ENCODE peak calls at places on chromosomes 2 and 18, in four cellular contexts. N, O, A and S are unnamed samples.

GRCh38 chr2:190947711-190948251 is 66.2 kb downstream of the STAT1 start:
- DNase-seq in A (peak), N (no peak), O (peak), S (peak)

GRCh38 chr2:189238903-189239302 is 59.3 kb upstream of the COL5A2 start:
- DNase-seq in O (no peak), N (no peak), A (no peak), S (no peak)

GRCh38 chr18:27298215-27298804 is 113.2 kb upstream of the CHST9 start:
- DNase-seq in O (peak), N (no peak), A (no peak), S (no peak)

GRCh38 chr2:176156301-176156958 is 677 bp upstream of the HOXD3 start:
- DNase-seq in A (no peak), N (no peak), O (no peak), S (no peak)

GRCh38 chr2:42792087-42792582 is 248 bp downstream of the HAAO start:
- DNase-seq in O (no peak), N (no peak), A (no peak), S (no peak)

GRCh38 chr2:237434916-237435315 is 21.0 kb upstream of the COL6A3 start:
- DNase-seq in O (no peak), N (peak), A (peak), S (peak)

GRCh38 chr2:196176142-196176738 is 4.9 kb upstream of the STK17B start:
- DNase-seq in N (peak), A (no peak), O (no peak), S (no peak)

GRCh38 chr2:112985090-112985489 is 7.3 kb downstream of the IL36G start:
- DNase-seq in A (no peak), O (no peak), N (no peak), S (no peak)

GRCh38 chr2:25720575-25720974 is 47.2 kb upstream of the DTNB start:
- DNase-seq in O (no peak), N (no peak), A (no peak), S (no peak)

GRCh38 chr2:207711750-207712487 is 479 bp downstream of the CCNYL1 start:
- DNase-seq in N (peak), A (peak), O (no peak), S (peak)

GRCh38 chr18:11852048-11852341 is 782 bp downstream of the CHMP1B start:
- DNase-seq in N (peak), A (no peak), O (no peak), S (no peak)

GRCh38 chr2:207126724-207127314 is 38.9 kb downstream of the KLF7 start:
- DNase-seq in O (no peak), A (peak), N (no peak), S (peak)

GRCh38 chr2:159904565-159905281 is 106.7 kb upstream of the CD302 start:
- DNase-seq in O (peak), A (no peak), N (peak), S (no peak)

GRCh38 chr2:112712903-112713584 is 7.8 kb upstream of the NT5DC4 start:
- DNase-seq in O (no peak), A (peak), N (no peak), S (peak)

GRCh38 chr2:178152033-178152432 is 39.8 kb downstream of the RBM45 start:
- DNase-seq in O (peak), N (no peak), A (peak), S (no peak)

GRCh38 chr18:3689986-3690681 is 240.2 kb downstream of the TGIF1 start:
- DNase-seq in O (no peak), N (no peak), A (no peak), S (no peak)

GRCh38 chr2:43462866-43463641 is 132.8 kb downstream of the THADA start:
- DNase-seq in A (peak), N (no peak), O (peak), S (no peak)

GRCh38 chr2:225091336-225091735 is 49.1 kb upstream of the DOCK10 start:
- DNase-seq in N (no peak), O (no peak), A (peak), S (peak)